ENCODE peak calls at places on chromosome 2, in four cellular contexts. One of them, this sample, is unnamed.

GRCh38 chr2:235218486-235218907 is 266.7 kb downstream of the SH3BP4 start:
- DNase-seq in HCT116: no peak
- DNase-seq in HepG2: no peak
- DNase-seq in H1: no peak
- DNase-seq in this sample: no peak

GRCh38 chr2:176638167-176639015 is 369.1 kb downstream of the MTX2 start:
- DNase-seq in HCT116: no peak
- DNase-seq in HepG2: peak; percentile 15
- DNase-seq in H1: no peak
- DNase-seq in this sample: peak; percentile 69

GRCh38 chr2:151930042-151930441 is 101.8 kb upstream of the ARL5A start:
- DNase-seq in HCT116: no peak
- DNase-seq in HepG2: no peak
- DNase-seq in H1: no peak
- DNase-seq in this sample: no peak

GRCh38 chr2:172335731-172336130 is 91.7 kb upstream of the ITGA6 start:
- DNase-seq in HCT116: no peak
- DNase-seq in HepG2: no peak
- DNase-seq in H1: no peak
- DNase-seq in this sample: no peak

GRCh38 chr2:191385416-191386160 is 140.4 kb downstream of the MYO1B start:
- DNase-seq in HCT116: no peak
- DNase-seq in HepG2: no peak
- DNase-seq in H1: no peak
- DNase-seq in this sample: no peak

GRCh38 chr2:37625156-37625555 is 46.3 kb downstream of the CDC42EP3 start:
- DNase-seq in HCT116: no peak
- DNase-seq in HepG2: no peak
- DNase-seq in H1: no peak
- DNase-seq in this sample: no peak

GRCh38 chr2:171436307-171436706 is 2.3 kb downstream of the DCAF17 start:
- DNase-seq in HCT116: no peak
- DNase-seq in HepG2: no peak
- DNase-seq in H1: no peak
- DNase-seq in this sample: no peak

GRCh38 chr2:160329196-160329595 is 129.1 kb upstream of the ITGB6 start:
- DNase-seq in HCT116: no peak
- DNase-seq in HepG2: peak; percentile 86
- DNase-seq in H1: no peak
- DNase-seq in this sample: no peak

GRCh38 chr2:72973566-72974435 is 56.5 kb downstream of the EMX1 start:
- DNase-seq in HCT116: peak; percentile 36
- DNase-seq in HepG2: peak; percentile 58
- DNase-seq in H1: no peak
- DNase-seq in this sample: peak; percentile 67

GRCh38 chr2:64462940-64463339 is 9.0 kb downstream of the LGALSL start:
- DNase-seq in HCT116: no peak
- DNase-seq in HepG2: no peak
- DNase-seq in H1: no peak
- DNase-seq in this sample: no peak

GRCh38 chr2:175207741-175208438 is 26.4 kb upstream of the ATP5MC3 start:
- DNase-seq in HCT116: no peak
- DNase-seq in HepG2: no peak
- DNase-seq in H1: no peak
- DNase-seq in this sample: no peak

GRCh38 chr2:138787053-138787666 is 7.0 kb upstream of the NXPH2 start:
- DNase-seq in HCT116: peak; percentile 31
- DNase-seq in HepG2: peak; percentile 44
- DNase-seq in H1: no peak
- DNase-seq in this sample: peak; percentile 45

GRCh38 chr2:235008584-235009044 is 56.8 kb downstream of the SH3BP4 start:
- DNase-seq in HCT116: peak; percentile 69
- DNase-seq in HepG2: peak; percentile 55
- DNase-seq in H1: no peak
- DNase-seq in this sample: no peak

GRCh38 chr2:235511187-235511661 is 17.4 kb downstream of the AGAP1 start:
- DNase-seq in HCT116: peak; percentile 50
- DNase-seq in HepG2: peak; percentile 48
- DNase-seq in H1: no peak
- DNase-seq in this sample: no peak

GRCh38 chr2:64277101-64277849 is 133.1 kb upstream of the PELI1 start:
- DNase-seq in HCT116: no peak
- DNase-seq in HepG2: no peak
- DNase-seq in H1: no peak
- DNase-seq in this sample: no peak

GRCh38 chr2:10610213-10610892 is 79.4 kb downstream of the NOL10 start:
- DNase-seq in HCT116: no peak
- DNase-seq in HepG2: no peak
- DNase-seq in H1: no peak
- DNase-seq in this sample: no peak

GRCh38 chr2:1618974-1619373 is 125.3 kb downstream of the PXDN start:
- DNase-seq in HCT116: no peak
- DNase-seq in HepG2: no peak
- DNase-seq in H1: no peak
- DNase-seq in this sample: no peak

GRCh38 chr2:174342600-174343342 is 8.0 kb downstream of the SP9 start:
- DNase-seq in HCT116: no peak
- DNase-seq in HepG2: no peak
- DNase-seq in H1: no peak
- DNase-seq in this sample: no peak

GRCh38 chr2:206521612-206522011 is 78.3 kb downstream of the ADAM23 start:
- DNase-seq in HCT116: no peak
- DNase-seq in HepG2: no peak
- DNase-seq in H1: no peak
- DNase-seq in this sample: no peak

GRCh38 chr2:206520450-206520849 is 77.1 kb downstream of the ADAM23 start:
- DNase-seq in HCT116: no peak
- DNase-seq in HepG2: no peak
- DNase-seq in H1: no peak
- DNase-seq in this sample: no peak

GRCh38 chr2:206518997-206519396 is 75.7 kb downstream of the ADAM23 start:
- DNase-seq in HCT116: no peak
- DNase-seq in HepG2: no peak
- DNase-seq in H1: no peak
- DNase-seq in this sample: no peak

GRCh38 chr2:206526416-206526815 is 83.1 kb downstream of the ADAM23 start:
- DNase-seq in HCT116: no peak
- DNase-seq in HepG2: no peak
- DNase-seq in H1: no peak
- DNase-seq in this sample: no peak

DNA sequence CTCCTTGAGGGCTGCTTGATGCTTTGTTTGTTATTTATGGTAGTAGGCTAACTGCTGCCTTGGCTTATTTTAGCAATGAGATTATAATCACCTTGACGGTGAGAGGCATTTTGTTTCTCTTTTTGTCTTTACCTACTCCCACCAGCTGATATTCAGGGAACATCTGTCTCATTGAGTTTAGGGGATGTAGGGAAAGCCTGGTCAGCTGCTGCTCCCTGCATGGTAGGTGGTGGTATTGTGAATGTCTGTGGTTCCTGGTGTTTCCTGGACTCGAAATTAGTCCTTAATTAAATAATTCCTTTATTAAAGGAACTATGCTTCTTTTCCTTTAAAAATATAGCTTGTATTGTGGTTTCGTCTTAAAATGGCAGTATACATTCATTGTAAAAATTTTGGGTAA is 77.8 kb downstream of the ADAM23 start:
- DNase-seq in HCT116: no peak
- DNase-seq in HepG2: no peak
- DNase-seq in H1: no peak
- DNase-seq in this sample: no peak
- TF ChIP-seq JUND in HCT116: no peak
- TF ChIP-seq JUND in HepG2: no peak
- TF ChIP-seq JUND in H1: no peak
- TF ChIP-seq JUND in this sample: no peak

DNA sequence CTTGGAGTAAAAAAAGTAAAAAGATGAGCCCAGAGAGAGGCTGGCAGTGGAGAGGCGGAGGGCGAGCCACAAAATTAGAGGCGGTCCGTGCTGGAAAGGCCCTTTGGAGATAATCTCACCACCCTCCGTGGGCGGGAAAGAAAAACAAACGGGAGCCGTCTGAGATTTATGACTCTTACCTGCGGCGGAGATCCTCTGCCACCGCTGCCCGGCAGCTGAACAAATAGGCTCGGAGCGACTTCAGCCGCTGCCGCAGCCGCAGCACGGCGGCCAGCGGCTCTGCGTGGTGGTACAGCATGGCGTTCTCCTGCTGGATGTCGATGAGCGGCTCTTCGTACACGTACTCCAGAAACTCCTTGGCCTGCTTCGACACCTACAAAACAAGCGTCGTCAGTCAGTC is 94.6 kb downstream of the PLEKHM3 start:
- DNase-seq in HCT116: peak; percentile 39
- DNase-seq in HepG2: no peak
- DNase-seq in H1: no peak
- DNase-seq in this sample: no peak
- TF ChIP-seq JUND in HCT116: no peak
- TF ChIP-seq JUND in HepG2: no peak
- TF ChIP-seq JUND in H1: no peak
- TF ChIP-seq JUND in this sample: no peak

GRCh38 chr2:119431155-119431975 is at the start of gene TMEM37:
- DNase-seq in HCT116: peak; percentile 28
- DNase-seq in HepG2: peak; percentile 79
- DNase-seq in H1: peak; percentile 50
- DNase-seq in this sample: peak; percentile 55
- TF ChIP-seq JUND in HCT116: no peak
- TF ChIP-seq JUND in HepG2: peak; percentile 11
- TF ChIP-seq JUND in H1: no peak
- TF ChIP-seq JUND in this sample: no peak

GRCh38 chr2:219515874-219516629 is 1.8 kb downstream of the ASIC4 start:
- DNase-seq in HCT116: no peak
- DNase-seq in HepG2: no peak
- DNase-seq in H1: no peak
- DNase-seq in this sample: no peak

GRCh38 chr2:219521066-219521880 is 7.0 kb downstream of the ASIC4 start:
- DNase-seq in HCT116: no peak
- DNase-seq in HepG2: peak; percentile 33
- DNase-seq in H1: no peak
- DNase-seq in this sample: peak; percentile 61

GRCh38 chr2:219520079-219520478 is 5.8 kb downstream of the ASIC4 start:
- DNase-seq in HCT116: no peak
- DNase-seq in HepG2: no peak
- DNase-seq in H1: no peak
- DNase-seq in this sample: no peak

GRCh38 chr2:219519526-219519916 is 5.2 kb downstream of the ASIC4 start:
- DNase-seq in HCT116: no peak
- DNase-seq in HepG2: no peak
- DNase-seq in H1: no peak
- DNase-seq in this sample: no peak

DNA sequence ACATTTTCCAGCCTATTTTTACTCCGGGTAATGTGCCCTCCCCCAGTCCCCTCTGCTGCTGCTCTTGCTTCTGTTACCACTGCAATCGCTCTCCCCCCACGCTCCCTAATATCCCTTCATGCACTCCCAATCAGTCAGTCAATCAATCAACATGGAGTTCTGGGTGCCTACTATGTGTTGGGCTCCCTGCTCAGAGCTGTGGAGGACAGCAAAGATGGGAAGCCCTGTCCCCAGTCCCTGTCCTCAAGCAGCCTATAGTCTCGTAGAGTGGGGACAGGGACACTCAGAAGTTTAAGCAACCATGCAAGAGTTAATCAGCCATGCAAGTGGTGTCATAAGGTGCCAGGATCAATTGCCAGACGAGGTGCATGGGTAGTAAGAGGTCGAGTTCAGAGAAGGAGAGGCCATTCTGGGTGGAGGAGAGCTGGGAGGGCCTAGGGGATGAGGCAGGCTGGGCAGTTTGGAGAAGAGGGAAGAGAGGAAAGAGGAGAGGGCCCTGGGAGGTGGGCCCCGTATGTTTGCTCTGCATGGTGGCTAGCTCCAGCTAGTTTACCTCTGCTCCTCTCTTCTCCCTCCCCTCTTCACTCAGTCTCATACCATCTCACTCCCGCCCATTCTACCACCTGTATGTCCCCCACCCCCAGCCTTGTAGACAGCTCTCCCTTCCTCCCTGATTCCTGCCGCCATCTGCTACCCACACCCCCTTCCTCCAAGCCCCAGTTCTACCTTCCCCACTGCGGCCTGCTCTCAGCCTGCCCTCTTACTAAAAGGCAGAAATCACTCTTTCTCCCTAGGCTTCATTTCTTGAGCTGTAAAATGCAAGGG is 3.9 kb downstream of the ASIC4 start:
- DNase-seq in HCT116: no peak
- DNase-seq in HepG2: no peak
- DNase-seq in H1: no peak
- DNase-seq in this sample: no peak
- TF ChIP-seq JUND in HCT116: no peak
- TF ChIP-seq JUND in HepG2: no peak
- TF ChIP-seq JUND in H1: no peak
- TF ChIP-seq JUND in this sample: no peak

DNA sequence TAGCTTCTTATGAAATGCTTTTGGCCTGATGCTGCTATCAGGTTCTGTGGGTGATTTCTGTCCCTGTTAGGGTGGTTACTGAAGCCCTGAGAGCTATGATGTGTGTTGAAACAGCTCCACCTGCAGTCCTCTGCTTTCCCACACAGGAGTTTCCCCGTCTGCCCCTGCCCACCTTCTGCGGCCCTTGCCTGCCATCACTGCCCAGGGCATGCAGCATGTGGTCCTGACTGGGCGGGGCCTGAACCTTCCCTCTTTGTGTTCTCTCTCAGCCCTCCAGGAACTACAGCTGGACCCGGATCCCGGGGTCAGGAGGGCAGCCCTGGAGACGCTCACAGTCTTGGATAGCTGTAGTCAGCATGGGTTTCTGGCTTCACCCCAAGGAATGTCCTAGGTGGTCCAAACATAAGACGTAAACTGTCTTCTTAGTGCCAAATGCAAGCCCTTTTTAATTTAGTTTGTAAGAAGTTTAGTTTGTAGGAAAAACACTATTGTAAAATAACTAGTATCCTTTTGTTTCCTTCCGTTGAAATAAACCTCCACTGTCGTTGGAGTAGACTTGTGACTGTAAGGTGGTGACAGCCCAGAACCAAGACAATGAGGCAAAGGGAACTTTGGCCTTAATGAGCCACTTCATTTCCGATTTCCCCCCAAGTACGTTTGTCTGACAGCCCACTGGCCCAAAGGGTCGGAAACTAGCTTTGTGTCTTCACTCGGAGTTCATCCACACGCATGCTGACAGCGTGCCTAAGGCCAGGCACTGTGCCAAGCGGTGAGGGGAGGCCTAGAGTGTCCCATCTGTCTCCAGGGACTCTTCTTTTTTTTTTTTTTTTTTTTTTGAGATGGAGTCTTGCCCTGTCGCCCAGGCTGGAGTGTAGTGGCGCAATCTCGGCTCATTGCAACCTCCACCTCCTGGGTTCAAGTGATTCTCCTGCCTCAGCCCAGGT is 21.2 kb downstream of the HJURP start:
- DNase-seq in HCT116: peak; percentile 7
- DNase-seq in HepG2: peak; percentile 54
- DNase-seq in H1: peak; percentile 38
- DNase-seq in this sample: peak; percentile 54
- TF ChIP-seq JUND in HCT116: no peak
- TF ChIP-seq JUND in HepG2: no peak
- TF ChIP-seq JUND in H1: no peak
- TF ChIP-seq JUND in this sample: no peak

DNA sequence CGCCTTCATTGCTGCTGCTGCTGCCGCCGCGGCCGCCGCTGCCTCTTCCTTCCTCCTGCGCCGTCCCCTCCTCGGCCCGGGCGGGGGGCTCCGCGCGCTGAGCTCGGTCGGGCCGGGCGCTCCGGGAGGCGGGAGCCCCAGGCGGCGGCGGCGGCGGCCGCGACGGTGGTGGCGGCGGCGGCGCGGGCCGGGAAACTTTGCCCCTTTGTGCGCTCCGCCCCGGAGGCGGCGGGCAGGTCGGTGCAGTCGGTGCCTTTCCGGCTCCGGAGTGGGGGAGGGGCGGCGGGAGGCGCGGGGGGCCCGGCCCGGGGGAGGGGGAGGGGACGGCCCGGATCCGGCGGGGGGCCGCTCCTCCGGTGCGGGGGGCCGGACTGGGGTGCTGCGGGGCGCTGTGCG is 210 bp downstream of the TET3 start:
- DNase-seq in HCT116: no peak
- DNase-seq in HepG2: peak; percentile 26
- DNase-seq in H1: no peak
- DNase-seq in this sample: no peak
- TF ChIP-seq JUND in HCT116: no peak
- TF ChIP-seq JUND in HepG2: no peak
- TF ChIP-seq JUND in H1: no peak
- TF ChIP-seq JUND in this sample: no peak